ENCODE peak calls at places on chromosomes 5 and 9, in six cellular contexts. K is psoas muscle; H is aorta; M is adrenal gland; E is CD8-positive, alpha-beta T cell; N is right lobe of liver. A is an unnamed sample. For H3K4me1, the result is how much of the 10 kb centered on the place peaks cover.

GRCh38 chr5:133735346-133735745 is 123.0 kb upstream of the FSTL4 start:
- DNase-seq in E (no peak), M (peak), N (no peak), K (no peak), H (no peak), A (no peak)

GRCh38 chr5:167208911-167209310 is 1082.5 kb upstream of the WWC1 start:
- DNase-seq in N (no peak), M (no peak), H (no peak), E (no peak), K (no peak), A (no peak)

GRCh38 chr5:171678631-171679030 is 107.0 kb upstream of the SMIM23 start:
- DNase-seq in M (no peak), H (no peak), E (no peak), N (no peak), K (no peak), A (no peak)

GRCh38 chr5:151051066-151051930 is 29.5 kb downstream of the TNIP1 start:
- DNase-seq in H (peak), E (peak), K (peak), M (peak), N (peak), A (peak)

GRCh38 chr5:135190345-135191083 is 156.5 kb upstream of the PITX1 start:
- DNase-seq in K (no peak), E (no peak), M (no peak), H (no peak), N (no peak), A (no peak)

GRCh38 chr5:52587131-52587530 is 200.6 kb upstream of the ITGA1 start:
- DNase-seq in M (no peak), H (no peak), K (no peak), E (no peak), N (no peak), A (no peak)

GRCh38 chr5:169350759-169351240 is 49.9 kb upstream of the SLIT3 start:
- DNase-seq in N (no peak), K (no peak), E (no peak), M (peak), H (peak), A (peak)

GRCh38 chr9:32581512-32582143 is 8.7 kb upstream of the NDUFB6 start:
- DNase-seq in M (peak), H (no peak), N (no peak), K (no peak), E (no peak), A (no peak)

GRCh38 chr5:45695680-45696093 is 493 bp downstream of the HCN1 start:
- DNase-seq in M (no peak), N (no peak), K (no peak), H (peak), E (no peak), A (no peak)

GRCh38 chr5:107968998-107969397 is 298.3 kb upstream of the EFNA5 start:
- DNase-seq in K (no peak), E (no peak), N (no peak), M (no peak), H (no peak), A (no peak)

GRCh38 chr5:135009736-135010501 is 24.1 kb downstream of the PITX1 start:
- DNase-seq in N (no peak), K (no peak), E (no peak), H (no peak), M (no peak), A (peak)

GRCh38 chr9:108093773-108094675 is 604.5 kb upstream of the KLF4 start:
- DNase-seq in H (no peak), N (peak), K (no peak), M (no peak), E (no peak), A (no peak)

GRCh38 chr9:4508246-4508906 is 18.1 kb downstream of the SLC1A1 start:
- DNase-seq in N (no peak), K (no peak), M (no peak), H (no peak), E (no peak), A (no peak)

GRCh38 chr9:14584571-14584970 is 108.7 kb downstream of the ZDHHC21 start:
- DNase-seq in K (no peak), N (no peak), E (no peak), M (no peak), H (no peak), A (no peak)

GRCh38 chr5:37552770-37553719 is 173.9 kb downstream of the WDR70 start:
- DNase-seq in E (no peak), H (no peak), M (no peak), N (no peak), K (no peak), A (no peak)

GRCh38 chr5:128464596-128464995 is 73.4 kb downstream of the FBN2 start:
- DNase-seq in K (no peak), N (no peak), E (no peak), M (no peak), H (no peak), A (peak)

GRCh38 chr9:137486545-137487453 is 27.7 kb upstream of the NSMF start:
- DNase-seq in M (no peak), E (no peak), K (peak), H (no peak), N (no peak), A (peak)

GRCh38 chr5:15615859-15616258 is 115.9 kb downstream of the FBXL7 start:
- DNase-seq in M (no peak), H (no peak), E (no peak), N (no peak), K (no peak), A (no peak)

GRCh38 chr5:180142008-180142803 is 66.8 kb downstream of the RASGEF1C start:
- DNase-seq in E (no peak), N (no peak), H (no peak), M (no peak), K (no peak), A (peak)

GRCh38 chr9:34558911-34559615 is 30.5 kb downstream of the CNTFR start:
- DNase-seq in N (no peak), M (no peak), K (peak), E (no peak), H (peak), A (no peak)

GRCh38 chr5:85479849-85480248 is 1095.2 kb upstream of the EDIL3 start:
- DNase-seq in M (no peak), N (no peak), E (no peak), K (no peak), H (no peak), A (no peak)

GRCh38 chr9:113657765-113658564 is 194.4 kb downstream of the RGS3 start:
- DNase-seq in N (peak), M (peak), E (peak), H (peak), K (peak), A (peak)

GRCh38 chr5:95673076-95673475 is 9.7 kb downstream of the SPATA9 start:
- DNase-seq in E (no peak), M (peak), N (no peak), K (peak), H (no peak), A (no peak)

GRCh38 chr5:179055436-179055835 is 4.7 kb upstream of the ZNF354C start:
- DNase-seq in E (no peak), M (no peak), N (no peak), H (no peak), K (no peak), A (no peak)

GRCh38 chr9:98365227-98365669 is 109.8 kb upstream of the TBC1D2 start:
- DNase-seq in H (no peak), N (no peak), M (no peak), K (no peak), E (no peak), A (no peak)

GRCh38 chr5:79846198-79846521 is 144.9 kb downstream of the MTX3 start:
- DNase-seq in E (no peak), K (no peak), N (no peak), M (no peak), H (no peak), A (no peak)

GRCh38 chr9:133257398-133258053 is 17.5 kb downstream of the ABO start:
- DNase-seq in E (no peak), H (no peak), M (peak), K (peak), N (no peak), A (peak)

GRCh38 chr9:131125038-131125287 is 423 bp upstream of the NUP214 start:
- DNase-seq in M (no peak), E (no peak), H (no peak), N (no peak), K (no peak), A (no peak)

GRCh38 chr9:131740898-131741297 is 1.0 kb upstream of the RAPGEF1 start:
- DNase-seq in K (peak), M (peak), E (no peak), N (no peak), H (no peak), A (no peak)

GRCh38 chr9:82601272-82601835 is 461.6 kb downstream of the RASEF start:
- DNase-seq in K (no peak), H (no peak), M (no peak), E (no peak), N (no peak), A (no peak)

GRCh38 chr9:82606761-82607382 is 456.1 kb downstream of the RASEF start:
- DNase-seq in K (no peak), N (no peak), E (no peak), M (peak), H (no peak), A (no peak)

GRCh38 chr9:82606071-82606470 is 456.9 kb downstream of the RASEF start:
- DNase-seq in M (no peak), N (no peak), H (no peak), K (no peak), E (no peak), A (no peak)

GRCh38 chr9:82605657-82606031 is 457.3 kb downstream of the RASEF start:
- DNase-seq in M (no peak), E (no peak), H (no peak), N (no peak), K (no peak), A (no peak)

DNA sequence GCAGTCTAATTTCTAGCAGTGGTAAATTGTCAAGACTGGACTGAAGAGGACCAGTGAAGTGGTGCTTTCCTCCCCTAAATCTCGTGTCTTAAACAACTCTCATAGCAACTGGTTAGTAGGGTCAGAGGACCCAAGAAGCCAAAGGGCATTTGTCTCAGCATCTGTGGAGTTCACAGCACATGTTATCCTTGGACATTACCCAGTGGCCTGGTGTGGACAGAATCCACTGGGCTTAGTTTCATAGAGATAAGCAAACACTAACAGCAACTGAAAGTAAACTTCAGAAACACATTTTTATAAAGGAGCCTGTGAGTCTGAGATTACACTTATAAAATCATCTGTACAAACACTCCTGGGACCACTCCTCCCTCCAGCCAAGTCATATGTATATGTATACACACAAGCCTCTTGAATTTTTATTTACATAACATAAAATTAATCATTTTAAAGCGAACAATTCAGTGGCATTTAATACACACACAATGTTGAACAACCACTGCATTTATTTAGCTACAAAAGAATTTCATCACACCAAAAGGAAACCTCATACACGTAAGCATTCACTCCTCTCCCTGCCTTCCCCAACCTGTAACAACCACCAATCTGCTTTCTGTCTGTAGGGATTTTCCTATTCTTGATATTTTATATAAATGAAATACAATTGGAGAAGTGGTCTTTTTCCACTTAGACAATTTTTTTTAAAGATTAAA is 457.8 kb downstream of the RASEF start:
- DNase-seq in H (no peak), M (peak), N (peak), E (no peak), K (no peak), A (no peak)
- H3K4me3 ChIP-seq in H (no peak), M (no peak), N (no peak), E (no peak), K (no peak), A (no peak)

GRCh38 chr9:93093449-93094293 is 2.3 kb upstream of the CARD19 start:
- DNase-seq in M (peak), N (no peak), K (peak), H (peak), E (no peak), A (peak)
- H3K27ac ChIP-seq in M (peak), N (no peak), K (peak), H (no peak), E (no peak), A (peak)

DNA sequence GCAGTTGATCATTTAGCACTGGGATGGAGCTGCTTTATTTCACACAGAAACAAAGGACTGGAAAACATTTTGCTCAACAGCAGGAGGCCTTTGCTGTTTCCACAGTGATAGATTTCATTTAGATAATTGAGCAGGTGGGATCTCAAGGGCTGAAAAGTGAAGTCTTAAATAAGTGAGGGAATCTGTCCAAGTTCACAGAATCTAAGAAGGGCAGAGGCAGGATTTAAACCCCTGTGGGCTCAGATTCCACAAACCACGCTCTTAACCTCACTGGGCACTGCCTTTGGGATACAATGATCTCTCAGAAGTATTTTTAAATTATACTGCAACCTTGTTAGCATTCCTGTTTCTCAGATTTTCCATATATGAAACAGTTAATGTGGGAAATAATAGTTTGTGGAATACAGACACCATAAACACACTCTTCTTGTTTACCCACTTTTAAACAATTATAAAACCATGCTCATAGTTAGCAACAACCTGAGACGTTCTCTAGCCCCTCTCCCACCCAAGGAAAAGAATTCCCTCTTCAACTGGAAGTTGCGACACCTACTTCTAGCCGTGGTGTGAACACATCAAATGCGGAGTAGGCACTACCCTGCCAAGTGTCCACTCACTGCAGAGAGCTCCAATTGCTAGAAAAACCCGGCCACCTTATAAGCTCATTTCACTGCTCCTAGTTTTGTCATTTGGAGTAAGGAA is 47.6 kb downstream of the PRLR start:
- DNase-seq in K (no peak), M (no peak), E (no peak), H (no peak), N (no peak), A (no peak)
- H3K4me1 ChIP-seq in K (under half), M (under half), E (under half), H (under half), N (under half), A (under half)

DNA sequence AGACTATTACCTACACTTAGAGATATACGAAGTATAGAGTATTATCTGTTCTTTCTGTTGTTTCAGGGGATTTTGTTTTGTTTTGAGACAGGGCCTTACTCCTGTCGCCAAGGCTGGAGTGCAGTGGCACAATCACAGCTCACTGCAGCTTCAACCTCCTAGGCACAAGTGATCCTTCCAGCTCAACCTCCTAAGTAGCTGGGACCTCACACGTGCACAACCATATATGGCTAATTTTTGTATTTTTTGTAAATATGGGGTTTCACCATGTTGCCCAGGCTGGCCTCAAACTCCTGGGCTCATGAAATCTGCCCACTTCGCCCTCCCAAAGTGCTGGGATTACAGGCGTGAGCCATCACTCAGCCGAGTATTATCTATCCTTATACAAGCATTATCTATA is 45.9 kb downstream of the SUSD1 start:
- DNase-seq in N (no peak), E (no peak), K (no peak), M (no peak), H (no peak), A (no peak)
- H3K4me3 ChIP-seq in N (no peak), E (no peak), K (no peak), M (no peak), H (no peak), A (no peak)